ENCODE peak calls at places on chromosomes 3 and 15, in five cellular contexts. One of them, this sample, is unnamed.

GRCh38 chr3:134600685-134601502 is 49.9 kb downstream of the KY start:
- DNase-seq in activated CD8-positive, alpha-beta memory T cell treated with anti-CD3 and anti-CD28 coated beads for 24 hours: peak; percentile 82
- DNase-seq in activated T-cell treated with anti-CD3 and anti-CD28 coated beads for 1 hour: peak; percentile 41
- DNase-seq in H4: peak; percentile 53
- DNase-seq in nucleus accumbens: peak; percentile 50
- DNase-seq in this sample: peak; percentile 87

GRCh38 chr3:24185738-24186384 is 240.8 kb downstream of the NR1D2 start:
- DNase-seq in activated CD8-positive, alpha-beta memory T cell treated with anti-CD3 and anti-CD28 coated beads for 24 hours: peak; percentile 59
- DNase-seq in activated T-cell treated with anti-CD3 and anti-CD28 coated beads for 1 hour: peak; percentile 0
- DNase-seq in H4: peak; percentile 67
- DNase-seq in nucleus accumbens: no peak
- DNase-seq in this sample: peak; percentile 52

GRCh38 chr3:102224171-102224570 is 210.6 kb upstream of the ZPLD1 start:
- DNase-seq in activated CD8-positive, alpha-beta memory T cell treated with anti-CD3 and anti-CD28 coated beads for 24 hours: no peak
- DNase-seq in activated T-cell treated with anti-CD3 and anti-CD28 coated beads for 1 hour: no peak
- DNase-seq in H4: no peak
- DNase-seq in nucleus accumbens: no peak
- DNase-seq in this sample: no peak

GRCh38 chr15:81106560-81106959 is 27.5 kb upstream of the CFAP161 start:
- DNase-seq in activated CD8-positive, alpha-beta memory T cell treated with anti-CD3 and anti-CD28 coated beads for 24 hours: peak; percentile 72
- DNase-seq in activated T-cell treated with anti-CD3 and anti-CD28 coated beads for 1 hour: peak; percentile 15
- DNase-seq in H4: peak; percentile 70
- DNase-seq in nucleus accumbens: peak; percentile 25
- DNase-seq in this sample: peak; percentile 55

GRCh38 chr3:58163234-58163633 is 47.5 kb downstream of the DNASE1L3 start:
- DNase-seq in activated CD8-positive, alpha-beta memory T cell treated with anti-CD3 and anti-CD28 coated beads for 24 hours: no peak
- DNase-seq in activated T-cell treated with anti-CD3 and anti-CD28 coated beads for 1 hour: no peak
- DNase-seq in H4: no peak
- DNase-seq in nucleus accumbens: no peak
- DNase-seq in this sample: no peak

GRCh38 chr3:32157600-32158264 is 51.3 kb downstream of the GPD1L start:
- DNase-seq in activated CD8-positive, alpha-beta memory T cell treated with anti-CD3 and anti-CD28 coated beads for 24 hours: no peak
- DNase-seq in activated T-cell treated with anti-CD3 and anti-CD28 coated beads for 1 hour: no peak
- DNase-seq in H4: no peak
- DNase-seq in nucleus accumbens: no peak
- DNase-seq in this sample: no peak

GRCh38 chr3:111861396-111861795 is 2.3 kb downstream of the PHLDB2 start:
- DNase-seq in activated CD8-positive, alpha-beta memory T cell treated with anti-CD3 and anti-CD28 coated beads for 24 hours: no peak
- DNase-seq in activated T-cell treated with anti-CD3 and anti-CD28 coated beads for 1 hour: no peak
- DNase-seq in H4: no peak
- DNase-seq in nucleus accumbens: no peak
- DNase-seq in this sample: no peak

GRCh38 chr3:190326930-190327329 is 4.7 kb upstream of the CLDN1 start:
- DNase-seq in activated CD8-positive, alpha-beta memory T cell treated with anti-CD3 and anti-CD28 coated beads for 24 hours: no peak
- DNase-seq in activated T-cell treated with anti-CD3 and anti-CD28 coated beads for 1 hour: no peak
- DNase-seq in H4: no peak
- DNase-seq in nucleus accumbens: no peak
- DNase-seq in this sample: no peak

GRCh38 chr3:48991851-48992545 is 2.0 kb downstream of the P4HTM start:
- DNase-seq in activated CD8-positive, alpha-beta memory T cell treated with anti-CD3 and anti-CD28 coated beads for 24 hours: no peak
- DNase-seq in activated T-cell treated with anti-CD3 and anti-CD28 coated beads for 1 hour: no peak
- DNase-seq in H4: no peak
- DNase-seq in nucleus accumbens: no peak
- DNase-seq in this sample: no peak

GRCh38 chr3:108420926-108421325 is 89.5 kb downstream of the MYH15 start:
- DNase-seq in activated CD8-positive, alpha-beta memory T cell treated with anti-CD3 and anti-CD28 coated beads for 24 hours: no peak
- DNase-seq in activated T-cell treated with anti-CD3 and anti-CD28 coated beads for 1 hour: no peak
- DNase-seq in H4: no peak
- DNase-seq in nucleus accumbens: no peak
- DNase-seq in this sample: no peak

GRCh38 chr3:58210761-58211477 is at the start of gene DNASE1L3:
- DNase-seq in activated CD8-positive, alpha-beta memory T cell treated with anti-CD3 and anti-CD28 coated beads for 24 hours: no peak
- DNase-seq in activated T-cell treated with anti-CD3 and anti-CD28 coated beads for 1 hour: no peak
- DNase-seq in H4: no peak
- DNase-seq in nucleus accumbens: no peak
- DNase-seq in this sample: no peak

GRCh38 chr15:37856109-37856508 is 78.3 kb upstream of the TMCO5A start:
- DNase-seq in activated CD8-positive, alpha-beta memory T cell treated with anti-CD3 and anti-CD28 coated beads for 24 hours: no peak
- DNase-seq in activated T-cell treated with anti-CD3 and anti-CD28 coated beads for 1 hour: no peak
- DNase-seq in H4: no peak
- DNase-seq in nucleus accumbens: no peak
- DNase-seq in this sample: no peak

GRCh38 chr3:100941451-100941850 is 51.8 kb downstream of the ABI3BP start:
- DNase-seq in activated CD8-positive, alpha-beta memory T cell treated with anti-CD3 and anti-CD28 coated beads for 24 hours: no peak
- DNase-seq in activated T-cell treated with anti-CD3 and anti-CD28 coated beads for 1 hour: no peak
- DNase-seq in H4: no peak
- DNase-seq in nucleus accumbens: no peak
- DNase-seq in this sample: no peak

GRCh38 chr15:38662398-38662797 is 97.8 kb upstream of the RASGRP1 start:
- DNase-seq in activated CD8-positive, alpha-beta memory T cell treated with anti-CD3 and anti-CD28 coated beads for 24 hours: no peak
- DNase-seq in activated T-cell treated with anti-CD3 and anti-CD28 coated beads for 1 hour: no peak
- DNase-seq in H4: no peak
- DNase-seq in nucleus accumbens: no peak
- DNase-seq in this sample: no peak

GRCh38 chr15:25697586-25697985 is 165.5 kb downstream of the ATP10A start:
- DNase-seq in activated CD8-positive, alpha-beta memory T cell treated with anti-CD3 and anti-CD28 coated beads for 24 hours: no peak
- DNase-seq in activated T-cell treated with anti-CD3 and anti-CD28 coated beads for 1 hour: no peak
- DNase-seq in H4: no peak
- DNase-seq in nucleus accumbens: no peak
- DNase-seq in this sample: no peak

GRCh38 chr15:38252481-38253311 is at the start of gene SPRED1:
- DNase-seq in activated CD8-positive, alpha-beta memory T cell treated with anti-CD3 and anti-CD28 coated beads for 24 hours: peak; percentile 70
- DNase-seq in activated T-cell treated with anti-CD3 and anti-CD28 coated beads for 1 hour: peak; percentile 4
- DNase-seq in H4: peak; percentile 20
- DNase-seq in nucleus accumbens: peak; percentile 76
- DNase-seq in this sample: peak; percentile 68

GRCh38 chr15:91291673-91292072 is 191.6 kb downstream of the SV2B start:
- DNase-seq in activated CD8-positive, alpha-beta memory T cell treated with anti-CD3 and anti-CD28 coated beads for 24 hours: no peak
- DNase-seq in activated T-cell treated with anti-CD3 and anti-CD28 coated beads for 1 hour: no peak
- DNase-seq in H4: no peak
- DNase-seq in nucleus accumbens: no peak
- DNase-seq in this sample: no peak

GRCh38 chr15:45634442-45635190 is at the start of gene SQOR:
- DNase-seq in activated CD8-positive, alpha-beta memory T cell treated with anti-CD3 and anti-CD28 coated beads for 24 hours: peak; percentile 89
- DNase-seq in activated T-cell treated with anti-CD3 and anti-CD28 coated beads for 1 hour: peak; percentile 53
- DNase-seq in H4: peak; percentile 27
- DNase-seq in nucleus accumbens: no peak
- DNase-seq in this sample: peak; percentile 73

GRCh38 chr3:52606373-52607085 is 70.1 kb downstream of the UQCC5 start:
- DNase-seq in activated CD8-positive, alpha-beta memory T cell treated with anti-CD3 and anti-CD28 coated beads for 24 hours: no peak
- DNase-seq in activated T-cell treated with anti-CD3 and anti-CD28 coated beads for 1 hour: no peak
- DNase-seq in H4: peak; percentile 27
- DNase-seq in nucleus accumbens: no peak
- DNase-seq in this sample: no peak